ENCODE peak calls at places on chromosomes 6 and 20, in nine cellular contexts. H is transverse colon, Q is psoas muscle, M is pancreas, I is A673, C is gastrocnemius medialis, W is lower lobe of right lung, Z is lung, N is left ventricle myocardium inferior. J is an unnamed sample. For H3K4me1 and H3K27me3, the result is how much of the 10 kb centered on the place peaks cover.

GRCh38 chr20:19758888-19759331 is 852 bp downstream of the RIN2 start:
- DNase-seq in I (peak), Z (peak), W (peak), Q (peak), N (peak), M (peak), C (peak), H (peak), J (peak)

GRCh38 chr20:59785986-59786753 is 147.3 kb downstream of the SYCP2 start:
- DNase-seq in I (no peak), C (no peak), N (no peak), Z (no peak), W (no peak), H (no peak), M (no peak), Q (no peak), J (peak)

GRCh38 chr6:131063028-131063763 is at the start of gene EPB41L2:
- DNase-seq in N (peak), I (peak), C (peak), Q (peak), H (peak), M (peak), Z (peak), W (peak), J (peak)

GRCh38 chr6:119960065-119960464 is 610.5 kb upstream of the MAN1A1 start:
- DNase-seq in N (no peak), Q (no peak), H (no peak), I (no peak), Z (no peak), C (no peak), M (no peak), W (no peak), J (no peak)

GRCh38 chr6:110626442-110626841 is 150.0 kb upstream of the SLC22A16 start:
- DNase-seq in H (no peak), M (no peak), Z (no peak), Q (no peak), N (no peak), C (no peak), I (no peak), W (no peak), J (no peak)

GRCh38 chr6:5053038-5053437 is 32.1 kb upstream of the PPP1R3G start:
- DNase-seq in N (no peak), C (no peak), W (no peak), H (no peak), I (peak), Q (no peak), M (no peak), Z (no peak), J (no peak)

GRCh38 chr6:109483744-109484075 is 691 bp upstream of the ZBTB24 start:
- DNase-seq in N (no peak), M (no peak), Q (no peak), H (no peak), C (no peak), W (no peak), I (no peak), Z (no peak), J (no peak)

GRCh38 chr6:169991913-169992312 is 240.5 kb downstream of the ERMARD start:
- DNase-seq in N (no peak), W (no peak), C (no peak), Z (no peak), I (no peak), Q (no peak), H (no peak), M (no peak), J (peak)

GRCh38 chr6:113381957-113382356 is 475.2 kb upstream of the MARCKS start:
- DNase-seq in N (peak), Z (no peak), H (peak), M (no peak), W (no peak), Q (no peak), I (peak), C (no peak), J (no peak)

GRCh38 chr6:28589234-28589951 is 63.7 kb downstream of the GPX5 start:
- DNase-seq in Z (peak), W (no peak), C (no peak), M (no peak), H (peak), N (no peak), I (peak), Q (no peak), J (no peak)

GRCh38 chr6:139407718-139408222 is 33.3 kb upstream of the CITED2 start:
- DNase-seq in I (peak), C (no peak), H (no peak), Q (no peak), N (no peak), Z (no peak), M (no peak), W (no peak), J (no peak)

GRCh38 chr6:26033132-26033941 is 53.9 kb upstream of the HFE start:
- DNase-seq in H (peak), Q (peak), C (peak), M (peak), Z (peak), W (peak), N (peak), I (peak), J (peak)

GRCh38 chr6:36296240-36296639 is 26.4 kb downstream of the PNPLA1 start:
- DNase-seq in Q (no peak), H (no peak), M (no peak), I (no peak), Z (no peak), N (no peak), C (no peak), W (no peak), J (no peak)

GRCh38 chr6:144215402-144215931 is 65.2 kb downstream of the STX11 start:
- DNase-seq in N (peak), I (peak), W (peak), M (no peak), Q (peak), Z (no peak), H (peak), C (no peak), J (peak)

GRCh38 chr6:150250826-150251225 is 108.0 kb downstream of the PPP1R14C start:
- DNase-seq in W (no peak), M (no peak), Z (no peak), C (peak), N (no peak), H (no peak), Q (no peak), I (peak), J (peak)

GRCh38 chr20:29874476-29875202 is 1382.8 kb upstream of the DEFB115 start:
- DNase-seq in H (no peak), M (peak), I (no peak), N (no peak), Q (no peak), W (no peak), Z (no peak), C (no peak), J (no peak)

GRCh38 chr6:67792996-67793395 is 842.1 kb upstream of the ADGRB3 start:
- DNase-seq in Z (no peak), N (no peak), M (no peak), H (no peak), I (no peak), C (no peak), Q (no peak), W (no peak), J (no peak)

GRCh38 chr20:49846206-49846807 is 33.7 kb downstream of the SLC9A8 start:
- DNase-seq in Q (no peak), C (no peak), Z (peak), I (peak), W (no peak), N (no peak), H (peak), M (no peak), J (no peak)

GRCh38 chr6:39199976-39200375 is 29.3 kb downstream of the KCNK5 start:
- DNase-seq in Z (no peak), I (no peak), H (no peak), W (no peak), N (no peak), C (no peak), Q (peak), M (no peak), J (no peak)

GRCh38 chr6:131900231-131900630 is 50.9 kb downstream of the CCN2 start:
- DNase-seq in N (no peak), I (no peak), H (no peak), W (no peak), Q (no peak), C (no peak), Z (no peak), M (no peak), J (no peak)

GRCh38 chr6:155328539-155329459 is 14.5 kb upstream of the TFB1M start:
- DNase-seq in I (no peak), Z (peak), C (no peak), W (peak), N (no peak), Q (no peak), M (peak), H (peak), J (no peak)

GRCh38 chr6:32799740-32800139 is 17.1 kb downstream of the HLA-DOB start:
- DNase-seq in I (no peak), M (no peak), W (no peak), Z (no peak), H (no peak), N (no peak), C (no peak), Q (no peak), J (no peak)

GRCh38 chr20:51404297-51405060 is 138.0 kb downstream of the NFATC2 start:
- DNase-seq in C (no peak), Q (no peak), M (no peak), N (no peak), I (no peak), W (no peak), H (peak), Z (no peak), J (no peak)

GRCh38 chr20:47165376-47165865 is 191.1 kb downstream of the ZMYND8 start:
- DNase-seq in Q (no peak), I (no peak), C (no peak), Z (no peak), M (no peak), W (no peak), H (no peak), N (no peak), J (no peak)

GRCh38 chr6:21887301-21888185 is 294.0 kb downstream of the SOX4 start:
- DNase-seq in I (no peak), M (no peak), Z (no peak), C (no peak), W (no peak), H (no peak), Q (no peak), N (peak), J (peak)

GRCh38 chr6:118895241-118895561 is 1.2 kb downstream of the ASF1A start:
- DNase-seq in H (no peak), Z (no peak), I (no peak), Q (no peak), N (no peak), W (no peak), M (no peak), C (no peak), J (no peak)

GRCh38 chr6:17932362-17932852 is 55.0 kb downstream of the KIF13A start:
- DNase-seq in Z (peak), H (no peak), C (no peak), M (no peak), Q (no peak), N (peak), I (no peak), W (peak), J (peak)

DNA sequence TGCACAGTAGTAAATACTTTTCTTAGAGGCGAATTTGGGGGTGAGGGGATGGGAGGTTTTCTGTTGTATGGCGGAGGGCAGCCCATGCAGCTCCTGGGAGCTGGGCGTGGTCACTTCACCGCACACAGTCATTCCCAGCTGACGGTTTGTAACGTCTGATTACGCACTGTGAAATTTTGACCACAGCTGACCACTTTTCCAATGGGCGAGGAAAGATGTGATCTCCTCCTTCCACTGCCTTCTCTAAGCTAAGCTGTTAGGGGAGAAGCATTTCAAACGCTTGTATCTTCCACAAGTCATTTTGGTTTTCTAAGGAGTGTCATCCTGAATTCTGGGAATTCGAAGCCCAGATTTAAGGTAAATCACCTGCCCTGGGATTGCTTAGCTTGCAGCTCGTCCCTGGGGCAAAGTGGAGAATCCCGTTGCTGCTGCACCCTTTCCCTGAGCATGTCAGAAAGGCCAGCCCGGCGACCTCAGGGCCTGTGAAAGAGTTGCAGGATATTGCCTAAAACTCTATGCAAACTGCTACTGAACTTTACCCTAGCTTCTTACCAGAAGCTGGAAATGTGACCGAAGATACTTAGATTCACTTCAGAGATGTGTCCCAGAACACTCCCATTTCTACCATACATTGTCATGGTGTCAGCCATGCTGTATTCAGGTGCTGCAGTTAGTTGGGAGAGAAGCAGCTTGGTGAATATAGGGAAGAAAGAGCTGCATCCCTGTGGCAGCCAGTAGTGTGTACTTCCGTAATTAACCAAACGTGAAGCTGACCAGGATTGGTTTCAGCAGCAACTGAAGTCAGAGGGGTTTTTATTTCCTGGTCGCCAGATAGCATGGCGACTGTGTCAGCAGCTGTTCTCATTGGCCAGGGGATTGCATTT is 58.9 kb downstream of the RREB1 start:
- DNase-seq in Z (no peak), M (no peak), C (no peak), I (no peak), H (peak), N (no peak), Q (no peak), W (peak), J (no peak)
- H3K27ac ChIP-seq in Z (no peak), M (no peak), C (peak), I (peak), H (peak), N (peak), Q (peak), W (peak), J (no peak)

GRCh38 chr6:158798311-158798710 is 20.9 kb downstream of the EZR start:
- DNase-seq in Z (no peak), M (no peak), N (no peak), H (peak), C (no peak), I (no peak), W (no peak), Q (no peak), J (no peak)

GRCh38 chr6:158797331-158798202 is 21.6 kb downstream of the EZR start:
- DNase-seq in N (no peak), W (no peak), I (no peak), Q (no peak), C (no peak), M (no peak), H (no peak), Z (no peak), J (no peak)

GRCh38 chr6:158796353-158796752 is 22.8 kb downstream of the EZR start:
- DNase-seq in H (no peak), C (no peak), Z (no peak), Q (no peak), I (no peak), W (no peak), M (no peak), N (no peak), J (no peak)

GRCh38 chr6:158801655-158802294 is 17.4 kb downstream of the EZR start:
- DNase-seq in H (peak), I (peak), Q (peak), W (no peak), M (peak), Z (no peak), N (peak), C (peak), J (no peak)

GRCh38 chr6:158799051-158799792 is 19.9 kb downstream of the EZR start:
- DNase-seq in I (peak), W (no peak), Q (no peak), H (peak), Z (no peak), M (peak), N (no peak), C (no peak), J (no peak)
- H3K4me1 ChIP-seq in I (half or more), W (half or more), Q (under half), H (half or more), Z (under half), M (half or more), N (half or more), C (under half), J (under half)

GRCh38 chr6:61614119-61614518 is 671.9 kb downstream of the KHDRBS2 start:
- DNase-seq in Q (no peak), Z (no peak), N (no peak), M (no peak), C (no peak), I (no peak), H (no peak), W (no peak), J (no peak)
- H3K27me3 ChIP-seq in Q (under half), Z (under half), N (under half), M (under half), C (under half), I (under half), H (under half), W (under half), J (under half)

DNA sequence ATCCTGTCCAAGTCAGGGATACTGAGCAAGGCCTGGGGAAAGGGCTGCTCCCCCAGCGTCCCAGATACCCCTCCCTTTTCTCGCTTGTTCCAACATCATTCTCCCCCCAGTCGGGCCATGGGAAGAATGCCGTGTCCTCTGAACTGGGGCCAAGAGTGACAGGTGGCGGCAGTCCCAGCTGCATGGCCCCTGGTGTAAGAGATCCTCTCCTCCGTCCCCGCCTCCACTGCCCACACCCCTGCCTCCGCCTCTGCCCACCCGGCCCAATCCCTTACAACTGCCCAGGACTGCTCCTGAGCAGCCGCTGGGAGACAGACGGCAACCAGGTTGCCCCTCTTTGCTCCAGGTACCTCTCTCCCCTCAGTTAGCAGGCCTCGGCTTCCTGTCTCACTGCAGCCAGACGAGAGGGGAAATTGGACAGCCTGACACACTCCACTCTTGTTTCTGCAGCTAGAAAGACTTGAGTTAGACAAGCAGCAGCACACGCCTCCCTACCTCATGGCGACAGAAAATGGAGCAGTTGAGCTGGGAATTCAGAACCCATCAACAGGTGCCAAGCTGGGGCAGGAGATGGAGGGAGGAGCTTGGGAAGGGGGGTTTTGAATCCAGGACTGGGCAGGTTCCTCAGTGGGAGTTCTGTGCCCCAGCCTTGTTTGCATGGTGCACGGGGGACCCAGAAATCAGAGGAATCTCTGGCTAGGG is at the start of gene MYLK2:
- DNase-seq in M (peak), N (peak), W (no peak), Q (peak), C (peak), I (no peak), H (no peak), Z (no peak), J (peak)
- H3K27ac ChIP-seq in M (peak), N (no peak), W (no peak), Q (peak), C (peak), I (no peak), H (no peak), Z (no peak), J (peak)

J was measured in tibial artery.